ENCODE peak calls at places on chromosomes 5 and 9, in four cellular contexts. E is Peyer's patch, S is A549, C is bronchial epithelial cell. Z is an unnamed sample.

GRCh38 chr9:91101598-91102168 is 260.0 kb downstream of the AUH start:
- DNase-seq in C (no peak), S (no peak), E (peak; percentile 93), Z (peak; percentile 52)

GRCh38 chr5:111585291-111585690 is 73.0 kb upstream of the STARD4 start:
- DNase-seq in E (no peak), C (no peak), S (no peak), Z (no peak)

GRCh38 chr5:181223041-181223728 is at the start of gene TRIM41:
- DNase-seq in E (peak; percentile 100), S (peak; percentile 93), C (peak; percentile 92), Z (peak; percentile 91)

GRCh38 chr9:123456011-123456410 is 100.0 kb downstream of the CRB2 start:
- DNase-seq in E (peak; percentile 66), C (no peak), S (no peak), Z (no peak)

GRCh38 chr5:82601862-82602261 is 323.7 kb upstream of the RPS23 start:
- DNase-seq in C (no peak), S (no peak), E (no peak), Z (no peak)

GRCh38 chr9:84652496-84653081 is 16.9 kb upstream of the NTRK2 start:
- DNase-seq in E (no peak), S (no peak), C (peak; percentile 33), Z (no peak)

GRCh38 chr5:674630-675011 is 18.5 kb downstream of the TPPP start:
- DNase-seq in C (no peak), S (no peak), E (no peak), Z (no peak)

GRCh38 chr5:23147625-23148024 is 294.5 kb upstream of the CDH12 start:
- DNase-seq in E (no peak), S (no peak), C (no peak), Z (no peak)

GRCh38 chr5:139833525-139833924 is 37.9 kb downstream of the PSD2 start:
- DNase-seq in C (no peak), S (no peak), E (no peak), Z (no peak)

GRCh38 chr5:24005384-24005783 is 498.0 kb downstream of the PRDM9 start:
- DNase-seq in E (no peak), S (no peak), C (no peak), Z (no peak)

GRCh38 chr5:5512496-5512895 is 90.0 kb downstream of the ICE1 start:
- DNase-seq in C (no peak), S (no peak), E (no peak), Z (no peak)

DNA sequence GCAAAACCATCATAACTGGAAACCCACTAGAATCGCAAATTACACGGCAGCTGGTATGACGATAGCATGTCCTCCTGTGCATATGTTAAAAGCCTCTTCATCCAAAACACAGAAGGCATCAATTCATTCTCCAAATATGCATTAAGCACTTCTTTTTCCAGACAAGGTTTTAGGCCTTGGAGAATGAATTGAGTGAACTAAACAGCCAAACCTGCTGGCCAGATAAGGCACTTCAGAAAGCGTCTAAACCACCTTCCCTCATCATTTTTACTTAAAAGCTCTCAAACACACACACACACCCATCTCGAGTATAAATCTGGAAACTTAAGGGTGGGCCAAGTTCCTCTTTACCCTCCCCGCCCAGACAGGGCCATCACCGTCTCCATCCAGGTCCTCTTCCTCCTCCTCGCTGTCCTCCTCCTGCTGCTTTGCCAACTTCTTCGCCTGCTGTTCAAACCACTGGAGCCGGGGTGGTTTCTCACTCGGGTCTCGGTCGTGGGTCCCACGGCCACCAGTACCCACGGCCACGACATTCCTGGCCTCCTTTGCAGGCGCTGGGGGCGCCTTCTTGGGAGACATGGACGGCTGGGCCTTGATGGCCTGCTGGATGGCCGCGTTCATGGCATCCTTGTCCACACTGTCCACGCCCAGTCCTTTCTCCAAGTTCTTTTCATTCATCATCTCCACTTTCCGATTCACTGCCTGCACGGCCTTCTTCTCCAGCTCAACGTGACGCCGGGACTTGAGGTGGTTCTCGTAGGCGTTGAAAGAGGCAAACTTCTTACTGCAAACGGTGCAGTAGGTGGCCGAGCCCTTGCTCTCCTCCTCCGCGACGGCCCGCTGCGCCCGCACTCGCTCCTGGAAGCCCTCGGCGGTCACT is 696 bp downstream of the ZNF622 start:
- DNase-seq in E (peak; percentile 49), S (no peak), C (no peak), Z (no peak)
- TF ChIP-seq CTCF in E (no peak), S (no peak), C (no peak), Z (no peak)

GRCh38 chr9:109199676-109200075 is 32.6 kb upstream of the FRRS1L start:
- DNase-seq in E (no peak), S (no peak), C (no peak), Z (no peak)

GRCh38 chr9:109203761-109204360 is 36.8 kb upstream of the FRRS1L start:
- DNase-seq in E (no peak), S (no peak), C (no peak), Z (no peak)

GRCh38 chr9:109206670-109207069 is 39.6 kb upstream of the FRRS1L start:
- DNase-seq in C (peak; percentile 34), E (no peak), S (no peak), Z (no peak)

GRCh38 chr9:109205526-109205925 is 38.5 kb upstream of the FRRS1L start:
- DNase-seq in E (no peak), C (no peak), S (no peak), Z (no peak)
- TF ChIP-seq CTCF in E (no peak), C (no peak), S (no peak), Z (no peak)

DNA sequence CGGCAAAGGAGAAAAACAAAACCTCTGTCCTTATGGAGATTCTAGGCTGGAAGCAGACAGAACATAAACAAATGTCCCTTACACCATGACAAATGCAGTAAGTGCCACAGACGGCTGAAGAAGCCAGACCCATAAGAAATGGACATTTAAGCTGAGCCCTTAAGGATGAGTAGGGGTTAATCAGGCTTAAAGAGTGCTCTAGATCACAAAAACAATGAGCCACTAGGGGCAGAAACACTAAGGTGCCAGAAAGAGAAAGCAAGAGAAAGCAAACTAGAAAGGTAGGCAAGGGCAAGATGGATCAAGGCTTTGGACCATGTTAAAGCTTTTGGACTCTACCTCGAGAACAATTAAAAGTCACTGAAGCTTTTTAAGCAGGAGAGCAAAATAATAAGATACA is 326.9 kb upstream of the WWC1 start:
- DNase-seq in C (no peak), S (peak; percentile 15), E (no peak), Z (no peak)
- TF ChIP-seq CTCF in C (peak; percentile 17), S (no peak), E (no peak), Z (no peak)

DNA sequence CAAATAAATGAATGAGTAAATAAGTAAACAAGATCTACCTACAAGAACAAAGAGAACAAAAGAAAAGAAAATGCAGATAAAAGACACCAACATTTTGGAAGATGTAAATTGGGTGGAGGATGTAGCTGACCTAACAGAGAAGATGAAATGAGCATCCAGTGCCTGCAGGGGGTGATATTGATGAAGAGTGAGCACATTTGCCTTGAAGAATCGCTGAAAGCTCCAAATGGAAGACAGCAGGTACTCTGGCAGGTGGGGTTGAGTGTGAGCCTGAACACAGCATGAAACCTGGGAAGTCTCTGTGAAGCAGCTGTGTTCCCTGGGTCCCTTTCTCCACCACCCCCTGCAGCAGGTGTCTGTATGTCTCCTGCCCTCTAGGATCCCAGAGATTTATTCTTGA is 125.6 kb downstream of the NXNL2 start:
- DNase-seq in E (no peak), C (peak; percentile 49), S (no peak), Z (no peak)
- TF ChIP-seq CTCF in E (no peak), C (peak; percentile 64), S (peak; percentile 45), Z (no peak)

DNA sequence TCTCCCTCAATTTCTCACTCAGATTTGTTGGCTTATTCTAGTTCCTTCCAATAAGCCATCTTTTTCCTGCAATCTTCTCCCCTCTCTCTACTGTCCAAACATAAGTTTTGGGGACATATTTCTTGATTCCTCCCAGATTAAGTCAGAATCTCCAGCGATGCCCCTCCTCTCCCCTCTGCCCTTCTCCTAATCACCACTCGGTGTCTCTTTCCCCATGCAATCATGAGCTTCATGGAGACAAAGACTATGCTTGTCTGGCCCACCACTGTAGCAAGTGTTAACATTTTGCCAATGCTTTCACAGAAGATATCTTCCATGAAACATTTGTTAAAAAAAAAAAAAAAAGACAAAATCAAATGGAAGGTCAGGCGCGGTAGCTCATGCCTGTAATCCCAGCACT is 42.4 kb downstream of the PDE6A start:
- DNase-seq in S (no peak), E (no peak), C (no peak), Z (no peak)
- TF ChIP-seq CTCF in S (no peak), E (no peak), C (no peak), Z (no peak)

DNA sequence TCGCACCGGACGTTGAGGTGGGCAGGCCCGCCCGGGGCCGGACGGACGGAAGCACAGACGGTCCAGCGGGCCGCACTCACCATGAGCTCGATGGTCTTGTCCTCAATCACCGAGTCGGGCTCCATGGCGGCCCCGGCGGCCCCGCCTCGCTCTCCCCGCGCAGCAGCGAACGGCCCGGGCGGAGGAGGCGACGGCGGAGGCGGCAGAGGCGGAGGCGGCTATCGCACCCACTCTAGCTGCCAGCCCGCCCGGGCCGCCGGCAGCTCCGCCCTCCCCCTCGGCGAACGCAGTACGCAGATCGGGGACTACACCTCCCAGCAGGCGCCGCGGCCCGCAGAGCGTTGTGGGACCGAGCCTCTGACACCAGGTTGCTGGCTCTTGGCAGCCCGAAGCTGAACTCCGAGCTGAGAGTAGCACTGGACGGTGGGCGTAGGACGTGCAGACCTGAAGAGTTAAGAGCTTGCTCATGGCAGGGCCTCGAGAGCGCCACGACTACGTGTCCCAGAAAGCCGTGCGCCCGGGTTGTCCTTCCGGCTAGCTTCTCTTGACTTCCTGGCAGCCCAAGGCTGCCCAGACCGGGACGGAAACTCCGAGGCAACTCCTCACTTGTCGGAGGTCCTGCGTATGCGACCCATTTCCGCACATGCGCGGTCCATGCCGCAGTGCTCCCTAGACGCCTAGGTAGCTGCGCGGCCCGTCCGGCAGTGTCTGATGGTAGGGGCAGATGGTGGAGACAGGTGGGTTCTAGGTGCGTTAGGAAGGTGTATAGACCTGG is at the start of gene FBXW11:
- DNase-seq in S (peak; percentile 97), C (peak; percentile 93), E (peak; percentile 99), Z (peak; percentile 95)
- TF ChIP-seq CTCF in S (no peak), C (no peak), E (no peak), Z (no peak)